ENCODE peak calls at places on chromosomes 6 and 20, in six cellular contexts. I, O, U, C, D and N are unnamed samples.
A peak's percentile ranks its signal among the peaks of the same experiment; 100 is the strongest.

GRCh38 chr6:79710127-79710526 is 79.0 kb downstream of the SH3BGRL2 start:
- DNase-seq in I (no peak), O (no peak), U (no peak), C (no peak), D (no peak), N (no peak)

GRCh38 chr6:49497308-49497707 is 2.4 kb upstream of the GLYATL3 start:
- DNase-seq in I (no peak), O (no peak), U (no peak), C (no peak), D (no peak), N (no peak)

GRCh38 chr6:3960754-3961361 is 111.7 kb downstream of the FAM50B start:
- DNase-seq in I (no peak), O (no peak), U (no peak), C (no peak), D (no peak), N (no peak)

GRCh38 chr6:127868338-127868737 is 32.5 kb downstream of the THEMIS start:
- DNase-seq in I (no peak), O (no peak), U (no peak), C (no peak), D (no peak), N (no peak)

GRCh38 chr20:25280574-25281535 is 33.0 kb downstream of the PYGB start:
- DNase-seq in I (no peak), O (no peak), U (no peak), C (no peak), D (no peak), N (no peak)

GRCh38 chr20:64045346-64046011 is 4.0 kb downstream of the SOX18 start:
- DNase-seq in I (no peak), O (no peak), U (no peak), C (no peak), D (no peak), N (no peak)

GRCh38 chr20:35663516-35663812 is 1.2 kb downstream of the CPNE1 start:
- DNase-seq in I (no peak), O (no peak), U (no peak), C (no peak), D (no peak), N (no peak)

GRCh38 chr6:30915591-30915946 is 1.5 kb downstream of the VARS2 start:
- DNase-seq in I (no peak), O (peak; percentile 76), U (peak; percentile 64), C (no peak), D (peak; percentile 81), N (peak; percentile 58)

GRCh38 chr20:24277196-24277595 is 192.2 kb upstream of the SYNDIG1 start:
- DNase-seq in I (no peak), O (no peak), U (no peak), C (no peak), D (no peak), N (no peak)

GRCh38 chr6:161079566-161080262 is 88.1 kb downstream of the MAP3K4 start:
- DNase-seq in I (no peak), O (no peak), U (no peak), C (no peak), D (peak; percentile 31), N (no peak)

GRCh38 chr6:41677430-41678045 is 39.3 kb downstream of the MDFI start:
- DNase-seq in I (no peak), O (no peak), U (no peak), C (no peak), D (no peak), N (no peak)

GRCh38 chr6:45830441-45831139 is 185.1 kb downstream of the CLIC5 start:
- DNase-seq in I (no peak), O (no peak), U (peak; percentile 50), C (peak; percentile 86), D (no peak), N (peak; percentile 39)

GRCh38 chr6:136961848-136962247 is 39.7 kb downstream of the SLC35D3 start:
- DNase-seq in I (no peak), O (no peak), U (no peak), C (no peak), D (no peak), N (no peak)

GRCh38 chr6:125667326-125667725 is 82.1 kb upstream of the HEY2 start:
- DNase-seq in I (no peak), O (no peak), U (no peak), C (no peak), D (no peak), N (no peak)

GRCh38 chr6:84645000-84645399 is 119.4 kb downstream of the TBX18 start:
- DNase-seq in I (no peak), O (no peak), U (no peak), C (no peak), D (no peak), N (no peak)

GRCh38 chr6:32163559-32164258 is 686 bp upstream of the EGFL8 start:
- DNase-seq in I (no peak), O (no peak), U (no peak), C (no peak), D (no peak), N (no peak)

GRCh38 chr6:159981591-159982245 is 12.8 kb downstream of the IGF2R start:
- DNase-seq in I (no peak), O (no peak), U (no peak), C (peak; percentile 74), D (peak; percentile 74), N (peak; percentile 52)

GRCh38 chr6:73579851-73580246 is 59.0 kb upstream of the EEF1A1 start:
- DNase-seq in I (peak; percentile 27), O (peak; percentile 81), U (no peak), C (peak; percentile 15), D (peak; percentile 54), N (no peak)

GRCh38 chr6:163457637-163458561 is 43.4 kb downstream of the QKI start:
- DNase-seq in I (no peak), O (peak; percentile 23), U (no peak), C (no peak), D (no peak), N (no peak)

GRCh38 chr6:109934293-109934692 is 43.8 kb upstream of the GPR6 start:
- DNase-seq in I (no peak), O (no peak), U (no peak), C (no peak), D (no peak), N (no peak)

GRCh38 chr20:10906830-10907229 is 233.0 kb upstream of the JAG1 start:
- DNase-seq in I (no peak), O (no peak), U (no peak), C (no peak), D (no peak), N (no peak)

GRCh38 chr20:8018928-8019177 is 708 bp downstream of the TMX4 start:
- DNase-seq in I (no peak), O (no peak), U (no peak), C (peak; percentile 45), D (no peak), N (no peak)

GRCh38 chr6:136887899-136888298 is 34.2 kb upstream of the SLC35D3 start:
- DNase-seq in I (no peak), O (peak; percentile 87), U (no peak), C (no peak), D (no peak), N (no peak)

GRCh38 chr20:37994512-37994911 is 38.7 kb downstream of the TTI1 start:
- DNase-seq in I (no peak), O (peak; percentile 43), U (no peak), C (no peak), D (no peak), N (no peak)

GRCh38 chr6:152112503-152113261 is 305.2 kb downstream of the ESR1 start:
- DNase-seq in I (no peak), O (no peak), U (no peak), C (no peak), D (no peak), N (no peak)

GRCh38 chr6:108902389-108902792 is 54.2 kb downstream of the ARMC2 start:
- DNase-seq in I (no peak), O (no peak), U (no peak), C (no peak), D (no peak), N (no peak)

GRCh38 chr6:142893088-142893487 is 51.9 kb downstream of the HIVEP2 start:
- DNase-seq in I (no peak), O (no peak), U (no peak), C (no peak), D (no peak), N (no peak)

GRCh38 chr6:27837636-27838512 is 74.3 kb downstream of the OR2B2 start:
- DNase-seq in I (peak; percentile 76), O (peak; percentile 100), U (peak; percentile 40), C (peak; percentile 100), D (peak; percentile 99), N (peak; percentile 49)
- TF ChIP-seq POLR2A in I (peak; percentile 88), O (no peak), U (no peak), C (peak; percentile 81), D (no peak), N (peak; percentile 74)

DNA sequence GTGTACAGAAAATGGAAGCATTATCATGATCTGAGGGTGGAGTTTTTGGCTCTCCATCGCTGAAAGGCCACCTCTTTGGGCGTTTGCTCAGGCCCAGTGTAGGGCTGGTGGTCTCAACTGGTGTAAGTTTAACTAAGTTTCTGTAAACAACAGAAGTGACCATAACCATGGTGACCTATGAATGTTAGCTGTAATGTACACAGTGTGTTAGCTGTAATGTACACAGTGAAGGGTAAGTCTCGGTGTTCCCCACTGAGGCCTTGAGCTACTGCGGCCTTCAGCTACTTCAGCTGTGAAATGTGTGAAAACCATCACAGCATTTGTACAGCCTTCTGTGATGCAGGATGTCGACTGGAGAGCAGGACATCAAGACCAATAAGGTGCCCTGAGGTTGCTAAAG is 185.2 kb downstream of the MYLK4 start:
- DNase-seq in I (no peak), O (peak; percentile 78), U (no peak), C (no peak), D (no peak), N (no peak)
- TF ChIP-seq TAF1 in I (no peak), O (no peak), U (no peak), C (no peak), D (no peak), N (no peak)

DNA sequence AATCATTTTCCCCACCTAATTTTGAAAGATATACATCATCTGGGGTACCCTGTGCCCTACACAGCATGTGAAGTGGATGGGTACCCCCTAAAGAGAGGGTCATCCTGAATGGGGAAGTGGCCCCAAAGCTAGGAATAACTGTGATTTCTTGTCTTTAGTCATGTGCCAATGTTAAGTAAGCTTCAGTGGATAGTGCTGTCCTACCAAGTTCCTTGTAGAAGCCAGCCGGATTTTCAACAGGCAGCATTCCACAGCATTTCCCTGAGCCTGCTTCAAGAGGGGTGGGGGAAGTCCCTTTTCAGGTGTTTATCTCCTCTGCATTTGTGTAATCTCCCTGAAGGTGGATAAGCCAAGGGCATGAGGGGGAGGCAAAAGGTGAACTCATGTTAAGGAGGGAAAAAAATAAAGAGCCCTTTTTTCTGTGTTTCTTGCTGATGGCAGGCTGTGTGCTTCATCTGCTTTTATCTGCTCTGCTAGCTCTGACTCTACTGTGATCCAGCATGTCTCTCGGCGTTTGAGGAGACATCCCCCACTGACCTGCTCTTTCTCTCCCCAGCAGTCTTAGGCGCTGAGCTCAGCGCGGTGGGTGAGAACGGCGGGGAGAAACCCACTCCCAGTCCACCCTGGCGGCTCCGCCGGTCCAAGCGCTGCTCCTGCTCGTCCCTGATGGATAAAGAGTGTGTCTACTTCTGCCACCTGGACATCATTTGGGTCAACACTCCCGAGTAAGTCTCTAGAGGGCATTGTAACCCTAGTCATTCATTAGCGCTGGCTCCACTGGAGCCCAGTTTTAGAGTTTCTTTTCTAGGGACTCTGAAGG is 1.8 kb downstream of the EDN1 start:
- DNase-seq in I (no peak), O (peak; percentile 73), U (no peak), C (no peak), D (no peak), N (no peak)
- TF ChIP-seq POLR2AphosphoS5 in I (no peak), O (no peak), U (no peak), C (no peak), D (no peak), N (no peak)

GRCh38 chr20:45833883-45834796 is 541 bp downstream of the SNX21 start:
- DNase-seq in I (peak; percentile 59), O (peak; percentile 47), U (peak; percentile 79), C (no peak), D (no peak), N (peak; percentile 63)
- TF ChIP-seq POLR2A in I (no peak), O (peak; percentile 81), U (no peak), C (no peak), D (no peak), N (no peak)